ENCODE peak calls at places on chromosomes 7 and 10, in five cellular contexts. P is CD4-positive, alpha-beta T cell; V is mammary epithelial cell; H is neural progenitor cell; J is AG09319. M is an unnamed sample.

GRCh38 chr7:116169060-116169459 is 41.3 kb upstream of the TES start:
- DNase-seq in P (no peak), V (peak; percentile 33), H (no peak), J (no peak), M (peak; percentile 12)

GRCh38 chr10:113523071-113523470 is 29.8 kb upstream of the HABP2 start:
- DNase-seq in P (no peak), V (no peak), H (no peak), J (no peak), M (no peak)

GRCh38 chr10:133044502-133044901 is 43.2 kb upstream of the ADGRA1 start:
- DNase-seq in P (no peak), V (no peak), H (no peak), J (no peak), M (no peak)

GRCh38 chr10:28775773-28776172 is 98.5 kb downstream of the BAMBI start:
- DNase-seq in P (no peak), V (no peak), H (no peak), J (no peak), M (no peak)

GRCh38 chr7:18927134-18927533 is 190.3 kb downstream of the TWIST1 start:
- DNase-seq in P (no peak), V (no peak), H (no peak), J (no peak), M (no peak)

GRCh38 chr7:94258856-94259255 is 135.8 kb upstream of the COL1A2 start:
- DNase-seq in P (no peak), V (no peak), H (peak; percentile 35), J (no peak), M (no peak)

GRCh38 chr10:50991496-50992355 is 82.6 kb upstream of the PRKG1 start:
- DNase-seq in P (no peak), V (no peak), H (peak; percentile 58), J (no peak), M (peak; percentile 49)

GRCh38 chr7:148987751-148988512 is 40.4 kb downstream of the PDIA4 start:
- DNase-seq in P (no peak), V (peak; percentile 42), H (peak; percentile 39), J (no peak), M (peak; percentile 44)

GRCh38 chr7:46627038-46627315 is 705.9 kb upstream of the IGFBP3 start:
- DNase-seq in P (no peak), V (no peak), H (no peak), J (no peak), M (no peak)

GRCh38 chr10:117439243-117439912 is 64.1 kb upstream of the PDZD8 start:
- DNase-seq in P (no peak), V (peak; percentile 98), H (no peak), J (peak; percentile 50), M (peak; percentile 21)

GRCh38 chr7:133797818-133798485 is 329.2 kb upstream of the LRGUK start:
- DNase-seq in P (no peak), V (peak; percentile 11), H (no peak), J (no peak), M (no peak)

GRCh38 chr10:11684717-11685645 is 57.2 kb upstream of the ECHDC3 start:
- DNase-seq in P (peak; percentile 62), V (peak; percentile 92), H (peak; percentile 44), J (peak; percentile 24), M (peak; percentile 78)

GRCh38 chr10:14438576-14438975 is 107.9 kb upstream of the FRMD4A start:
- DNase-seq in P (no peak), V (no peak), H (no peak), J (no peak), M (no peak)

GRCh38 chr10:6399241-6399701 is 180.8 kb downstream of the PRKCQ start:
- DNase-seq in P (no peak), V (no peak), H (no peak), J (no peak), M (no peak)

GRCh38 chr7:46133741-46134140 is 212.7 kb upstream of the IGFBP3 start:
- DNase-seq in P (no peak), V (no peak), H (no peak), J (no peak), M (no peak)

GRCh38 chr7:141416691-141417268 is 134.4 kb upstream of the AGK start:
- DNase-seq in P (no peak), V (no peak), H (no peak), J (no peak), M (no peak)

GRCh38 chr7:42227931-42228591 is 8.9 kb downstream of the GLI3 start:
- DNase-seq in P (no peak), V (peak; percentile 76), H (peak; percentile 74), J (no peak), M (peak; percentile 60)

GRCh38 chr7:31432831-31433340 is 81.0 kb upstream of the ITPRID1 start:
- DNase-seq in P (no peak), V (peak; percentile 46), H (no peak), J (no peak), M (no peak)

GRCh38 chr7:102284891-102285540 is 1.7 kb upstream of the SH2B2 start:
- DNase-seq in P (no peak), V (no peak), H (no peak), J (no peak), M (no peak)

GRCh38 chr7:80640841-80641240 is 2.4 kb downstream of the CD36 start:
- DNase-seq in P (no peak), V (peak; percentile 44), H (no peak), J (no peak), M (no peak)

M was measured in hepatocyte.